ENCODE peak calls at places on chromosomes 3 and 15, in six cellular contexts. One of them, this sample, is unnamed.
A peak's percentile ranks its signal among the peaks of the same experiment; 100 is the strongest.

GRCh38 chr15:33994005-33994615 is 25.8 kb downstream of the CHRM5 start:
- DNase-seq in neuronal stem cell: peak; percentile 12
- DNase-seq in mesenchymal stem cell: peak; percentile 51
- DNase-seq in IMR-90: peak; percentile 51
- DNase-seq in H1: peak; percentile 10
- DNase-seq in trophoblast cell: peak; percentile 49
- DNase-seq in this sample: peak; percentile 60

GRCh38 chr15:50206020-50206419 is 24.0 kb downstream of the SLC27A2 start:
- DNase-seq in neuronal stem cell: no peak
- DNase-seq in mesenchymal stem cell: no peak
- DNase-seq in IMR-90: no peak
- DNase-seq in H1: no peak
- DNase-seq in trophoblast cell: no peak
- DNase-seq in this sample: no peak

GRCh38 chr3:193783166-193783896 is 190.3 kb downstream of the OPA1 start:
- DNase-seq in neuronal stem cell: no peak
- DNase-seq in mesenchymal stem cell: peak; percentile 63
- DNase-seq in IMR-90: no peak
- DNase-seq in H1: no peak
- DNase-seq in trophoblast cell: no peak
- DNase-seq in this sample: no peak

GRCh38 chr15:36398212-36398611 is 181.2 kb upstream of the CDIN1 start:
- DNase-seq in neuronal stem cell: no peak
- DNase-seq in mesenchymal stem cell: no peak
- DNase-seq in IMR-90: no peak
- DNase-seq in H1: no peak
- DNase-seq in trophoblast cell: no peak
- DNase-seq in this sample: no peak

GRCh38 chr3:124316034-124316287 is 324.0 kb upstream of the ROPN1 start:
- DNase-seq in neuronal stem cell: no peak
- DNase-seq in mesenchymal stem cell: no peak
- DNase-seq in IMR-90: no peak
- DNase-seq in H1: no peak
- DNase-seq in trophoblast cell: no peak
- DNase-seq in this sample: no peak

GRCh38 chr3:14122301-14122700 is 2.4 kb downstream of the CHCHD4 start:
- DNase-seq in neuronal stem cell: no peak
- DNase-seq in mesenchymal stem cell: no peak
- DNase-seq in IMR-90: no peak
- DNase-seq in H1: no peak
- DNase-seq in trophoblast cell: no peak
- DNase-seq in this sample: no peak

GRCh38 chr15:90790561-90790960 is 73.4 kb downstream of the BLM start:
- DNase-seq in neuronal stem cell: no peak
- DNase-seq in mesenchymal stem cell: no peak
- DNase-seq in IMR-90: no peak
- DNase-seq in H1: no peak
- DNase-seq in trophoblast cell: no peak
- DNase-seq in this sample: no peak

GRCh38 chr3:101512521-101513418 is at the start of gene SENP7:
- DNase-seq in neuronal stem cell: peak; percentile 75
- DNase-seq in mesenchymal stem cell: peak; percentile 85
- DNase-seq in IMR-90: peak; percentile 75
- DNase-seq in H1: peak; percentile 53
- DNase-seq in trophoblast cell: peak; percentile 63
- DNase-seq in this sample: peak; percentile 83

GRCh38 chr3:42014443-42014945 is 52.6 kb upstream of the ULK4 start:
- DNase-seq in neuronal stem cell: no peak
- DNase-seq in mesenchymal stem cell: peak; percentile 33
- DNase-seq in IMR-90: no peak
- DNase-seq in H1: no peak
- DNase-seq in trophoblast cell: no peak
- DNase-seq in this sample: no peak

DNA sequence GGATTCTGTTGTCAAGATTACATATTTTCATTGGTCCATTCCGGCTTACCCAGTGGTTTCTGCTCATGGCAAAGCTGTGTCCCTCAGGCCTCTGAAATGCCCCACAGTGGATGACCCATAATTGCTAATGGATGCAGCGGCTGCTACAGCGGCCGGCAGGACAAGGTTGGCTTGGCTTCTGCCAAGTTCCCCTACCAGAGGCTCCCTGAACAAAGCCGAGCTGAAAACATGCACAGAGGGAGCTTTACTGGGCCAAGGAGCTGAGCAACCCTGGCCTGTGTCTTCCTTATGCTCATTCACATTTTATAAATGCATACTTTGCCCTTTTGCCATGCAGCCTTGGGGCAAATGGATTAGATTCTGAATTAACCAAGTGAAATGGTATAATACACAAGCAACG is 150.5 kb downstream of the NTRK3 start:
- DNase-seq in neuronal stem cell: no peak
- DNase-seq in mesenchymal stem cell: no peak
- DNase-seq in IMR-90: no peak
- DNase-seq in H1: no peak
- DNase-seq in trophoblast cell: no peak
- DNase-seq in this sample: no peak
- H4K8ac ChIP-seq in neuronal stem cell: no peak overlapping the region
- H4K8ac ChIP-seq in mesenchymal stem cell: no peak overlapping the region
- H4K8ac ChIP-seq in IMR-90: no peak overlapping the region
- H4K8ac ChIP-seq in H1: no peak overlapping the region
- H4K8ac ChIP-seq in trophoblast cell: no peak overlapping the region
- H4K8ac ChIP-seq in this sample: no peak overlapping the region

DNA sequence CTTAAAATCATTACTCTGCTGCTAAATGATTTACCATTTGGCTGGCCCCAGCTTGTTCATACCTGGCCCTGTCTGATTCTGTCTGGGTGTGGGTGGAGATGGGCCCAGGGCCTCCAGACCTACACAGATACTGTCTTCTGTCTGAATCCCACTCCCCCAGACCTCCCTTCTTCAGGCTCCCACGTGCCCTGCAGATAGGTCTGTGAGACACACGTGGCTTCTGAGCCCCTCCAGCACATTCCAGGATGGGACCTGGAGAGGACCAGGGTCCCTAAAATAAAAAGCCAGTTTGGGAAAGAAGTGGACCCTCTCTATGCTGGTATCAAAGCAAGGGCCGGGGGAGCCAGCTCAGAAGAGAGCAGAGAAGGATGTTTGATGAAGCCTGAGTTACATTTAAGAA is 14.6 kb upstream of the CEMIP start:
- DNase-seq in neuronal stem cell: no peak
- DNase-seq in mesenchymal stem cell: no peak
- DNase-seq in IMR-90: no peak
- DNase-seq in H1: no peak
- DNase-seq in trophoblast cell: no peak
- DNase-seq in this sample: no peak
- H3K23ac ChIP-seq in neuronal stem cell: no peak overlapping the region
- H3K23ac ChIP-seq in mesenchymal stem cell: no peak overlapping the region
- H3K23ac ChIP-seq in IMR-90: no peak overlapping the region
- H3K23ac ChIP-seq in H1: no peak overlapping the region
- H3K23ac ChIP-seq in trophoblast cell: no peak overlapping the region
- H3K23ac ChIP-seq in this sample: no peak overlapping the region

GRCh38 chr3:120568198-120568523 is 28.0 kb upstream of the NDUFB4 start:
- DNase-seq in neuronal stem cell: no peak
- DNase-seq in mesenchymal stem cell: no peak
- DNase-seq in IMR-90: no peak
- DNase-seq in H1: no peak
- DNase-seq in trophoblast cell: no peak
- DNase-seq in this sample: no peak

GRCh38 chr3:120568624-120569023 is 27.5 kb upstream of the NDUFB4 start:
- DNase-seq in neuronal stem cell: no peak
- DNase-seq in mesenchymal stem cell: peak; percentile 6
- DNase-seq in IMR-90: peak; percentile 36
- DNase-seq in H1: no peak
- DNase-seq in trophoblast cell: no peak
- DNase-seq in this sample: no peak

GRCh38 chr3:120563356-120564022 is 32.6 kb upstream of the NDUFB4 start:
- DNase-seq in neuronal stem cell: no peak
- DNase-seq in mesenchymal stem cell: no peak
- DNase-seq in IMR-90: no peak
- DNase-seq in H1: no peak
- DNase-seq in trophoblast cell: no peak
- DNase-seq in this sample: no peak

GRCh38 chr3:120567370-120568197 is 28.6 kb upstream of the NDUFB4 start:
- DNase-seq in neuronal stem cell: no peak
- DNase-seq in mesenchymal stem cell: peak; percentile 40
- DNase-seq in IMR-90: peak; percentile 47
- DNase-seq in H1: no peak
- DNase-seq in trophoblast cell: no peak
- DNase-seq in this sample: no peak

DNA sequence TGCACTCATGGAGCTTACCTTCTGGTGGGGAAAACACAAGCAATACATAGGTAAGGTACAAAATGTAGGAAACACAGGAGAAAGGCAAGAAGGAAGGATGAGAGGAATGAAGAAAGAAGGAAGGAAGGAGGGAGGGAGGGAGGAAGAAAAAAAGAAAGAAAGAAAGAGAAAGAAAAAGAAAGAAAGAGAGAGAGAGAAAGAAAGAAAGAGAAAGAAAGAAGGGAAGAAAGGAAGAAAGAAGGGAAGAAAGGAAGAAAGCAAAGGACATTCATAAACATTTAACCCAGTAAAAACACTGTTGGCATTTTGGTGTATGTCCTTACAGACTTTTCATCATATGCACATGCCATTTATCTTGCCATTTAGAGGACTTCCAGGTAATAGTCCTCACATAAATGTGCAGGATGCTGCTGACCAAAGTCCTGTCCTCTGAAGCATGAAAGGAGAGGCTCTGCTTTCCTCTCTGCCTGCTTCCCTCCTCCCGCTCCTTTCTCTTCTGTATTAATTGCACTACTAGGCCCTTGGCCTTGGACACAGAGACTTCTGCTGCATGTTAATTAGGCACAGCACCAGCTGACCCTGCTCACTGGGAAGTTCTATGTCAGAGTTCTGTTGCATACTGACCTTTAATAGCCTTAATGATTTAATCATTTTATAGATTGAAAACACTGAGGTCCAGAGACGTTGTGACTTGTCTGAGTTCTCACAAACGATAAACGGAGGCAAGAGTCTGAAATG is 29.7 kb upstream of the NDUFB4 start:
- DNase-seq in neuronal stem cell: no peak
- DNase-seq in mesenchymal stem cell: no peak
- DNase-seq in IMR-90: no peak
- DNase-seq in H1: no peak
- DNase-seq in trophoblast cell: no peak
- DNase-seq in this sample: no peak
- H3K14ac ChIP-seq in neuronal stem cell: no peak overlapping the region
- H3K14ac ChIP-seq in mesenchymal stem cell: no peak overlapping the region
- H3K14ac ChIP-seq in IMR-90: no peak overlapping the region
- H3K14ac ChIP-seq in H1: no peak overlapping the region
- H3K14ac ChIP-seq in trophoblast cell: no peak overlapping the region
- H3K14ac ChIP-seq in this sample: no peak overlapping the region

DNA sequence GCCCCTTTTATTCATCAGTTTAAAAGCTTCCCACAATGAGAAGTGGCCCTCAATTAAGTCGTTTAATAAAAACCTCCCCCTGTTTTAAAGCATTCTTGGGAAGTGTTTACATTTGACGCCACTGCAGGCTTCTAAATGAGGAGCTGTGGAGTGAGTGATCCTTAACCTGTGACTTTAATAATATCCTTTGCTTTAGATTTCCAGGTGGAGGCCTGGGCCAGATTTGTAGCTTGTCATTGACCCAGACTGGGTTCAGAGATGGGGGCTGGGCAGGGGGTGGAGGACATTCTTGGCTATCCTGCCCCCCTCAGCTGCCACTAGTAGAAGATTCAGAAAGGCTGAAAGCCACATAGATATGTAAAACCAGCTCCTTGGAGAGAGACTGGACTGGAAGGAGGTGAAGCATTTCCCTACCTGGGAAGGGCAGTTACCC is 11.4 kb downstream of the CGNL1 start:
- DNase-seq in neuronal stem cell: no peak
- DNase-seq in mesenchymal stem cell: no peak
- DNase-seq in IMR-90: no peak
- DNase-seq in H1: no peak
- DNase-seq in trophoblast cell: no peak
- DNase-seq in this sample: peak; percentile 59
- H4K8ac ChIP-seq in neuronal stem cell: no peak overlapping the region
- H4K8ac ChIP-seq in mesenchymal stem cell: no peak overlapping the region
- H4K8ac ChIP-seq in IMR-90: no peak overlapping the region
- H4K8ac ChIP-seq in H1: no peak overlapping the region
- H4K8ac ChIP-seq in trophoblast cell: peak overlapping the region; percentile 58
- H4K8ac ChIP-seq in this sample: no peak overlapping the region

GRCh38 chr15:88612186-88612796 is 8.8 kb upstream of the AEN start:
- DNase-seq in neuronal stem cell: no peak
- DNase-seq in mesenchymal stem cell: no peak
- DNase-seq in IMR-90: no peak
- DNase-seq in H1: no peak
- DNase-seq in trophoblast cell: no peak
- DNase-seq in this sample: peak; percentile 62
- H3K23ac ChIP-seq in neuronal stem cell: no peak overlapping the region
- H3K23ac ChIP-seq in mesenchymal stem cell: no peak overlapping the region
- H3K23ac ChIP-seq in IMR-90: no peak overlapping the region
- H3K23ac ChIP-seq in H1: no peak overlapping the region
- H3K23ac ChIP-seq in trophoblast cell: no peak overlapping the region
- H3K23ac ChIP-seq in this sample: no peak overlapping the region

GRCh38 chr15:40307421-40308165 is at the start of gene PLCB2:
- DNase-seq in neuronal stem cell: no peak
- DNase-seq in mesenchymal stem cell: peak; percentile 58
- DNase-seq in IMR-90: no peak
- DNase-seq in H1: no peak
- DNase-seq in trophoblast cell: no peak
- DNase-seq in this sample: peak; percentile 76

GRCh38 chr15:40306908-40307307 is 827 bp downstream of the PLCB2 start:
- DNase-seq in neuronal stem cell: no peak
- DNase-seq in mesenchymal stem cell: no peak
- DNase-seq in IMR-90: no peak
- DNase-seq in H1: no peak
- DNase-seq in trophoblast cell: no peak
- DNase-seq in this sample: no peak

GRCh38 chr15:40305281-40305680 is 2.5 kb downstream of the PLCB2 start:
- DNase-seq in neuronal stem cell: no peak
- DNase-seq in mesenchymal stem cell: no peak
- DNase-seq in IMR-90: no peak
- DNase-seq in H1: no peak
- DNase-seq in trophoblast cell: no peak
- DNase-seq in this sample: no peak

GRCh38 chr15:40308844-40309189 is 1.1 kb upstream of the PLCB2 start:
- DNase-seq in neuronal stem cell: no peak
- DNase-seq in mesenchymal stem cell: no peak
- DNase-seq in IMR-90: no peak
- DNase-seq in H1: no peak
- DNase-seq in trophoblast cell: no peak
- DNase-seq in this sample: no peak

DNA sequence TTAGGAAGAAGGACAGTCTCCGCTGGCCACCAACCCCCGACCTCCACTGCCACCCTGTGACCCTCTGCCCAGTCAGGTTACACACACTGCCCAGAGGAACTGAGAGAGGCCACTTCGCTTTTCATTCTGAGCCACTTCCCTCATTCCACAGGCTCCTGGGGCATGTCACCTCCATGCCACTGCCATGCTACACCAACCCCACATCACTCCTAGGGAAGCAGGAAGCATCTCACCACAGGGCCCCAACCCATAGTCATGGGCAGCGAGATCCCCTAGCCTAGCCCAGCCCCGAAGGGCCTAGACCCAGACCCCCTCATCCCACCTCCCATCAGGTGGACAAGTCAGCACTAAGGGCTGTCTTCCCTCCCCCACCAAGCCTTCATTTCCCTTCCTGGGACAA is 1.4 kb downstream of the PLCB2 start:
- DNase-seq in neuronal stem cell: no peak
- DNase-seq in mesenchymal stem cell: no peak
- DNase-seq in IMR-90: no peak
- DNase-seq in H1: no peak
- DNase-seq in trophoblast cell: no peak
- DNase-seq in this sample: no peak
- H3K14ac ChIP-seq in neuronal stem cell: no peak overlapping the region
- H3K14ac ChIP-seq in mesenchymal stem cell: no peak overlapping the region
- H3K14ac ChIP-seq in IMR-90: no peak overlapping the region
- H3K14ac ChIP-seq in H1: no peak overlapping the region
- H3K14ac ChIP-seq in trophoblast cell: no peak overlapping the region
- H3K14ac ChIP-seq in this sample: no peak overlapping the region

GRCh38 chr3:116028157-116028556 is 404.8 kb downstream of the GAP43 start:
- DNase-seq in neuronal stem cell: no peak
- DNase-seq in mesenchymal stem cell: no peak
- DNase-seq in IMR-90: no peak
- DNase-seq in H1: no peak
- DNase-seq in trophoblast cell: no peak
- DNase-seq in this sample: no peak
- H4K8ac ChIP-seq in neuronal stem cell: no peak overlapping the region
- H4K8ac ChIP-seq in mesenchymal stem cell: no peak overlapping the region
- H4K8ac ChIP-seq in IMR-90: no peak overlapping the region
- H4K8ac ChIP-seq in H1: no peak overlapping the region
- H4K8ac ChIP-seq in trophoblast cell: no peak overlapping the region
- H4K8ac ChIP-seq in this sample: no peak overlapping the region

This sample was measured in H9.